ENCODE peak calls at places on chromosomes 16 and 17, in seven cellular contexts. Y, O, S, F, R, J and G are unnamed samples.

GRCh38 chr16:70804729-70805169 is 3.8 kb upstream of the VAC14 start:
- DNase-seq in R (no peak), Y (no peak), S (no peak), O (no peak), J (no peak), F (no peak), G (peak; percentile 32)

GRCh38 chr17:62705116-62705515 is 77.6 kb downstream of the MRC2 start:
- DNase-seq in O (no peak), J (no peak), F (no peak), Y (no peak), R (peak; percentile 52), S (no peak), G (no peak)

GRCh38 chr17:60352569-60352968 is 39.4 kb downstream of the USP32 start:
- DNase-seq in F (no peak), Y (no peak), J (no peak), R (no peak), S (no peak), O (no peak), G (no peak)

GRCh38 chr16:14029658-14030057 is 41.5 kb upstream of the MRTFB start:
- DNase-seq in F (no peak), S (no peak), J (no peak), R (peak; percentile 22), O (peak; percentile 32), Y (no peak), G (no peak)

GRCh38 chr16:68951991-68952877 is 108.9 kb downstream of the TANGO6 start:
- DNase-seq in F (no peak), J (no peak), O (no peak), Y (no peak), S (no peak), R (no peak), G (peak; percentile 7)

GRCh38 chr16:51161440-51162195 is 10.5 kb upstream of the SALL1 start:
- DNase-seq in Y (no peak), F (no peak), O (no peak), J (no peak), S (no peak), R (no peak), G (no peak)

GRCh38 chr16:89023151-89023551 is 46.1 kb upstream of the CBFA2T3 start:
- DNase-seq in S (no peak), Y (no peak), R (no peak), J (no peak), O (no peak), F (no peak), G (no peak)

GRCh38 chr16:81127051-81127450 is 30.9 kb upstream of the GCSH start:
- DNase-seq in R (no peak), Y (peak; percentile 67), O (no peak), F (no peak), J (no peak), S (no peak), G (no peak)

GRCh38 chr17:72661093-72661944 is 431.2 kb downstream of the SLC39A11 start:
- DNase-seq in Y (no peak), J (no peak), S (no peak), O (no peak), R (no peak), F (no peak), G (no peak)

GRCh38 chr16:10878328-10878643 is 1.3 kb downstream of the CIITA start:
- DNase-seq in R (no peak), S (no peak), F (no peak), Y (no peak), J (no peak), O (no peak), G (no peak)

GRCh38 chr17:1714980-1715802 is 5.0 kb upstream of the TLCD2 start:
- DNase-seq in O (peak; percentile 92), F (peak; percentile 90), Y (peak; percentile 73), R (peak; percentile 92), S (peak; percentile 82), J (peak; percentile 43), G (peak; percentile 96)

GRCh38 chr17:40727447-40728231 is 24.1 kb upstream of the KRT24 start:
- DNase-seq in F (no peak), S (no peak), Y (peak; percentile 3), J (no peak), O (no peak), R (no peak), G (no peak)

GRCh38 chr16:68399456-68399855 is 48.9 kb downstream of the SMPD3 start:
- DNase-seq in Y (no peak), J (no peak), O (no peak), S (no peak), F (no peak), R (no peak), G (no peak)

GRCh38 chr17:5418858-5419355 is 555 bp downstream of the NUP88 start:
- DNase-seq in R (peak; percentile 23), J (no peak), S (no peak), O (peak; percentile 21), Y (no peak), F (no peak), G (no peak)

GRCh38 chr17:43832168-43832975 is 574 bp downstream of the MPP3 start:
- DNase-seq in J (peak; percentile 35), O (peak; percentile 62), Y (no peak), R (peak; percentile 40), F (peak; percentile 64), S (no peak), G (no peak)

GRCh38 chr17:42141382-42141781 is 13.4 kb downstream of the RAB5C start:
- DNase-seq in R (no peak), J (no peak), Y (no peak), S (no peak), F (no peak), O (no peak), G (no peak)

GRCh38 chr17:309361-309888 is 43.2 kb downstream of the RPH3AL start:
- DNase-seq in O (no peak), S (no peak), R (no peak), F (no peak), Y (no peak), J (peak; percentile 77), G (no peak)

GRCh38 chr16:16042076-16042475 is 92.7 kb downstream of the ABCC1 start:
- DNase-seq in O (peak; percentile 63), J (no peak), R (peak; percentile 60), Y (peak; percentile 68), S (peak; percentile 43), F (no peak), G (no peak)

GRCh38 chr17:6489016-6489550 is 44.8 kb downstream of the PIMREG start:
- DNase-seq in Y (no peak), S (no peak), F (no peak), R (no peak), J (no peak), O (no peak), G (no peak)

GRCh38 chr17:47717261-47717697 is 15.8 kb upstream of the TBX21 start:
- DNase-seq in J (no peak), S (no peak), Y (no peak), O (no peak), F (no peak), R (no peak), G (no peak)
- TF ChIP-seq CTCF in J (peak; percentile 28), S (no peak), Y (peak; percentile 34), O (peak; percentile 28), F (no peak), R (peak; percentile 15), G (peak; percentile 39)

GRCh38 chr17:30000001-30000754 is 58.7 kb downstream of the EFCAB5 start:
- DNase-seq in F (no peak), J (no peak), S (no peak), R (no peak), Y (no peak), O (no peak), G (no peak)
- TF ChIP-seq CTCF in F (no peak), J (no peak), S (no peak), R (no peak), Y (peak; percentile 11), O (no peak), G (peak; percentile 24)

GRCh38 chr16:77223184-77223583 is 24.0 kb downstream of the SYCE1L start:
- DNase-seq in S (no peak), J (no peak), R (no peak), F (no peak), O (no peak), Y (no peak), G (no peak)
- TF ChIP-seq CTCF in S (no peak), J (peak; percentile 37), R (no peak), F (no peak), O (peak; percentile 8), Y (peak; percentile 25), G (no peak)

GRCh38 chr17:21042434-21043295 is at the start of gene USP22:
- DNase-seq in S (no peak), Y (no peak), O (no peak), R (no peak), J (peak; percentile 94), F (no peak), G (peak; percentile 99)

GRCh38 chr17:21041753-21042433 is 918 bp downstream of the USP22 start:
- DNase-seq in J (peak; percentile 47), R (peak; percentile 91), S (peak; percentile 52), O (peak; percentile 91), F (peak; percentile 86), Y (no peak), G (no peak)

GRCh38 chr17:21046215-21046614 is 3.4 kb upstream of the USP22 start:
- DNase-seq in R (no peak), O (no peak), F (no peak), Y (no peak), J (no peak), S (no peak), G (no peak)

GRCh38 chr17:21044971-21045370 is 2.2 kb upstream of the USP22 start:
- DNase-seq in O (no peak), Y (no peak), R (no peak), F (no peak), S (no peak), J (no peak), G (no peak)

GRCh38 chr17:21043296-21044232 is 753 bp upstream of the USP22 start:
- DNase-seq in Y (peak; percentile 93), J (peak; percentile 93), R (peak; percentile 99), F (peak; percentile 97), O (peak; percentile 99), S (peak; percentile 92), G (no peak)
- TF ChIP-seq CTCF in Y (peak; percentile 83), J (peak; percentile 69), R (peak; percentile 77), F (peak; percentile 95), O (peak; percentile 92), S (peak; percentile 82), G (peak; percentile 93)

DNA sequence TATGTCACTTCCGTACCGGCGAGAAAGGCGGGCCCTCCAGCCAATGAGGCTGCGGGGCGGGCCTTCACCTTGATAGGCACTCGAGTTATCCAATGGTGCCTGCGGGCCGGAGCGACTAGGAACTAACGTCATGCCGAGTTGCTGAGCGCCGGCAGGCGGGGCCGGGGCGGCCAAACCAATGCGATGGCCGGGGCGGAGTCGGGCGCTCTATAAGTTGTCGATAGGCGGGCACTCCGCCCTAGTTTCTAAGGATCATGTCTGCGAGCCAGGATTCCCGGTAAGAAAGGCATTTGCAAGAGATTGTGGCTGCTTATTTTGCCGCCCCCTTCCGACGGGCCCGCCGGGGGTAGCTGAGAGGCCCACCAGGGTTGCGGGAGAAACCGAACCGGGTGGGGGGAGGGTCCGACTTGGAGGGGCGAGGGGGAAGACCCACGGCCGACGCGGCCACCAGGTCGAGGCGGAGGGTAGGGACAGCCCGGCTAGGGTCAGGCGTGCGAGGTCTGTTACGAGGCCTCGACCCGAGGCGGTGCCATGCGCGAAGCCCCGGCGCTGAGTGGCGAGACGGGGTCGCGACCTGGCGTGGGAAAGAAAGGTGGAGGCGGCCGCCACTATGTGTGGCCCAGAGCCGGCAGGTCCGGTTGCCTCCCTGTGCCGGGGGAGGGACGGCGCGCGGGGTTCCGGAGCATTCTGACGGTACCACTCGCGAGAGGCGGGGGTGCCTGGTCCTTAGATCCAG is 6.7 kb upstream of the CD68 start:
- DNase-seq in O (peak; percentile 99), R (no peak), S (peak; percentile 96), F (peak; percentile 100), Y (peak; percentile 97), J (peak; percentile 100), G (peak; percentile 100)
- TF ChIP-seq CTCF in O (no peak), R (no peak), S (no peak), F (peak; percentile 37), Y (no peak), J (no peak), G (no peak)